ENCODE peak calls at places on chromosomes 13 and 19, in nine cellular contexts. One of them, this sample, is unnamed.

GRCh38 chr13:113664751-113665581 is 2.1 kb upstream of the GRK1 start:
- DNase-seq in GM20000: no peak
- DNase-seq in Calu3: no peak
- DNase-seq in heart left ventricle: peak
- DNase-seq in adrenal gland: peak
- DNase-seq in thoracic aorta: no peak
- DNase-seq in neural crest cell: peak
- DNase-seq in fibroblast of pulmonary artery: no peak
- DNase-seq in mesothelial cell of epicardium: peak
- DNase-seq in this sample: no peak

GRCh38 chr19:19064098-19064722 is 416 bp downstream of the SLC25A42 start:
- DNase-seq in GM20000: no peak
- DNase-seq in Calu3: no peak
- DNase-seq in heart left ventricle: no peak
- DNase-seq in adrenal gland: no peak
- DNase-seq in thoracic aorta: no peak
- DNase-seq in neural crest cell: no peak
- DNase-seq in fibroblast of pulmonary artery: no peak
- DNase-seq in mesothelial cell of epicardium: no peak
- DNase-seq in this sample: peak

GRCh38 chr13:52048516-52048915 is 24.0 kb downstream of the UTP14C start:
- DNase-seq in GM20000: no peak
- DNase-seq in Calu3: no peak
- DNase-seq in heart left ventricle: no peak
- DNase-seq in adrenal gland: no peak
- DNase-seq in thoracic aorta: no peak
- DNase-seq in neural crest cell: no peak
- DNase-seq in fibroblast of pulmonary artery: peak
- DNase-seq in mesothelial cell of epicardium: no peak
- DNase-seq in this sample: no peak

GRCh38 chr19:15101479-15102082 is 5.6 kb upstream of the SYDE1 start:
- DNase-seq in GM20000: peak
- DNase-seq in Calu3: peak
- DNase-seq in heart left ventricle: no peak
- DNase-seq in adrenal gland: peak
- DNase-seq in thoracic aorta: no peak
- DNase-seq in neural crest cell: peak
- DNase-seq in fibroblast of pulmonary artery: peak
- DNase-seq in mesothelial cell of epicardium: no peak
- DNase-seq in this sample: peak

GRCh38 chr13:35817642-35818576 is 313.3 kb downstream of the DCLK1 start:
- DNase-seq in GM20000: no peak
- DNase-seq in Calu3: no peak
- DNase-seq in heart left ventricle: no peak
- DNase-seq in adrenal gland: no peak
- DNase-seq in thoracic aorta: no peak
- DNase-seq in neural crest cell: no peak
- DNase-seq in fibroblast of pulmonary artery: no peak
- DNase-seq in mesothelial cell of epicardium: no peak
- DNase-seq in this sample: no peak

GRCh38 chr13:22107549-22107948 is 436.7 kb downstream of the FGF9 start:
- DNase-seq in GM20000: no peak
- DNase-seq in Calu3: peak
- DNase-seq in heart left ventricle: no peak
- DNase-seq in adrenal gland: no peak
- DNase-seq in thoracic aorta: no peak
- DNase-seq in neural crest cell: no peak
- DNase-seq in fibroblast of pulmonary artery: no peak
- DNase-seq in mesothelial cell of epicardium: no peak
- DNase-seq in this sample: no peak

GRCh38 chr13:39527961-39528720 is 74.9 kb downstream of the LHFPL6 start:
- DNase-seq in GM20000: no peak
- DNase-seq in Calu3: no peak
- DNase-seq in heart left ventricle: no peak
- DNase-seq in adrenal gland: peak
- DNase-seq in thoracic aorta: no peak
- DNase-seq in neural crest cell: no peak
- DNase-seq in fibroblast of pulmonary artery: peak
- DNase-seq in mesothelial cell of epicardium: no peak
- DNase-seq in this sample: no peak

GRCh38 chr19:29678484-29679106 is 13.3 kb downstream of the PLEKHF1 start:
- DNase-seq in GM20000: no peak
- DNase-seq in Calu3: no peak
- DNase-seq in heart left ventricle: peak
- DNase-seq in adrenal gland: peak
- DNase-seq in thoracic aorta: no peak
- DNase-seq in neural crest cell: no peak
- DNase-seq in fibroblast of pulmonary artery: no peak
- DNase-seq in mesothelial cell of epicardium: no peak
- DNase-seq in this sample: no peak

GRCh38 chr13:67935655-67936054 is 705.5 kb upstream of the PCDH9 start:
- DNase-seq in GM20000: no peak
- DNase-seq in Calu3: no peak
- DNase-seq in heart left ventricle: no peak
- DNase-seq in adrenal gland: no peak
- DNase-seq in thoracic aorta: no peak
- DNase-seq in neural crest cell: no peak
- DNase-seq in fibroblast of pulmonary artery: no peak
- DNase-seq in mesothelial cell of epicardium: no peak
- DNase-seq in this sample: no peak

GRCh38 chr13:74661851-74662250 is 527.6 kb upstream of the KLF12 start:
- DNase-seq in GM20000: no peak
- DNase-seq in Calu3: no peak
- DNase-seq in heart left ventricle: no peak
- DNase-seq in adrenal gland: no peak
- DNase-seq in thoracic aorta: no peak
- DNase-seq in neural crest cell: no peak
- DNase-seq in fibroblast of pulmonary artery: no peak
- DNase-seq in mesothelial cell of epicardium: no peak
- DNase-seq in this sample: no peak

GRCh38 chr19:46606019-46606418 is 4.9 kb downstream of the CALM3 start:
- DNase-seq in GM20000: no peak
- DNase-seq in Calu3: no peak
- DNase-seq in heart left ventricle: peak
- DNase-seq in adrenal gland: no peak
- DNase-seq in thoracic aorta: no peak
- DNase-seq in neural crest cell: no peak
- DNase-seq in fibroblast of pulmonary artery: no peak
- DNase-seq in mesothelial cell of epicardium: no peak
- DNase-seq in this sample: no peak

GRCh38 chr19:30536975-30537374 is 164.8 kb downstream of the ZNF536 start:
- DNase-seq in GM20000: no peak
- DNase-seq in Calu3: no peak
- DNase-seq in heart left ventricle: no peak
- DNase-seq in adrenal gland: no peak
- DNase-seq in thoracic aorta: no peak
- DNase-seq in neural crest cell: no peak
- DNase-seq in fibroblast of pulmonary artery: no peak
- DNase-seq in mesothelial cell of epicardium: no peak
- DNase-seq in this sample: no peak

GRCh38 chr19:1384085-1384462 is 367 bp downstream of the NDUFS7 start:
- DNase-seq in GM20000: no peak
- DNase-seq in Calu3: no peak
- DNase-seq in heart left ventricle: no peak
- DNase-seq in adrenal gland: no peak
- DNase-seq in thoracic aorta: no peak
- DNase-seq in neural crest cell: no peak
- DNase-seq in fibroblast of pulmonary artery: no peak
- DNase-seq in mesothelial cell of epicardium: no peak
- DNase-seq in this sample: no peak

DNA sequence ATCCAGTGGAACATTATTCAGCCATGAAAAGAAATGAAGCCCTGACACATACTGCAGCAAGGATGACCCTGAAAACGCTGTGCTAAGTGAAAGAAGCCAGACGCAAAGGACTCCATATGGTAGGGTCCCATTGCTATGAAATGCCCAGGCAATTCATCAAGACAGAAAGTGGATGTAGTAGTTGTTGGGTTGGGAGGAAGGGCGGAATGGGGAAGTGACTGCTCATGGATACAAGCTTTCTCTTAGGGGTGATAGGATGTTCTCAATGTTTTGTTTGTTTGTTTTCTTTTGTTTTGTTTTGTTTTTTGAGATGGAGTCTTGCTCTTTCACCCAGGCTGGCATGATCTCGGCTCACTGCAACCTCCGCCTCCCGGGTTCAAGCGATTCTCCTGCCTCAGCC is 11.1 kb upstream of the CEACAM16 start:
- DNase-seq in GM20000: no peak
- DNase-seq in Calu3: no peak
- DNase-seq in heart left ventricle: no peak
- DNase-seq in adrenal gland: no peak
- DNase-seq in thoracic aorta: no peak
- DNase-seq in neural crest cell: no peak
- DNase-seq in fibroblast of pulmonary artery: no peak
- DNase-seq in mesothelial cell of epicardium: no peak
- DNase-seq in this sample: no peak
- TF ChIP-seq CTCF in GM20000: no peak
- TF ChIP-seq CTCF in Calu3: no peak
- TF ChIP-seq CTCF in heart left ventricle: no peak
- TF ChIP-seq CTCF in adrenal gland: no peak
- TF ChIP-seq CTCF in thoracic aorta: no peak
- TF ChIP-seq CTCF in neural crest cell: no peak
- TF ChIP-seq CTCF in fibroblast of pulmonary artery: no peak
- TF ChIP-seq CTCF in mesothelial cell of epicardium: no peak
- TF ChIP-seq CTCF in this sample: no peak

DNA sequence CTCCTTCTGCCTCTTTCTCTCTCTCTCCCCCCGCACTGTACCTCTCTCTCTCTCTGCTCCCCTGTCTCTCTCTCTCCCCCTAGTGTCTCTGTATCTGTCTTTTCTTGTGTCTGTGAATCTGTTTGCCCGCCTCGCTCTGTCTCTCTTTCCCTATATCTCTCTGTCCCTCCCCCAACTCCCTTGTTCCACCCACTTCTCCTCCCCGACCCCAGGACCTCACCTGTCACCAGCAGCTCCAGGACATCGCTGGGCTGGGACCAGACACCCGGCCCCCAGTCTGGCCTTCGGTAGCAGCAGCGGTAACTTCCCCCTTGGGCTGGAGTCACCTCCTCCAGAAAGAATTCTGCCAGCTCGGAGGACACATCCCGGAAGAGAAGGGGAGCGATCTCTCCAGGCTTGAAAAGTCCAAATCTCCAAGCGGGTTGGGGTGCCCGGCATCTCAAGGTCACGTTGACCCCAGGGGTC is 3.9 kb downstream of the OSCAR start:
- DNase-seq in GM20000: peak
- DNase-seq in Calu3: peak
- DNase-seq in heart left ventricle: no peak
- DNase-seq in adrenal gland: no peak
- DNase-seq in thoracic aorta: no peak
- DNase-seq in neural crest cell: no peak
- DNase-seq in fibroblast of pulmonary artery: peak
- DNase-seq in mesothelial cell of epicardium: no peak
- DNase-seq in this sample: no peak
- TF ChIP-seq CTCF in GM20000: peak
- TF ChIP-seq CTCF in Calu3: no peak
- TF ChIP-seq CTCF in heart left ventricle: no peak
- TF ChIP-seq CTCF in adrenal gland: no peak
- TF ChIP-seq CTCF in thoracic aorta: no peak
- TF ChIP-seq CTCF in neural crest cell: no peak
- TF ChIP-seq CTCF in fibroblast of pulmonary artery: peak
- TF ChIP-seq CTCF in mesothelial cell of epicardium: no peak
- TF ChIP-seq CTCF in this sample: no peak

GRCh38 chr19:8601796-8602195 is 8.7 kb downstream of the ADAMTS10 start:
- DNase-seq in GM20000: no peak
- DNase-seq in Calu3: no peak
- DNase-seq in heart left ventricle: no peak
- DNase-seq in adrenal gland: no peak
- DNase-seq in thoracic aorta: no peak
- DNase-seq in neural crest cell: no peak
- DNase-seq in fibroblast of pulmonary artery: no peak
- DNase-seq in mesothelial cell of epicardium: no peak
- DNase-seq in this sample: no peak

GRCh38 chr19:8596168-8596567 is 14.3 kb downstream of the ADAMTS10 start:
- DNase-seq in GM20000: no peak
- DNase-seq in Calu3: no peak
- DNase-seq in heart left ventricle: no peak
- DNase-seq in adrenal gland: no peak
- DNase-seq in thoracic aorta: no peak
- DNase-seq in neural crest cell: no peak
- DNase-seq in fibroblast of pulmonary artery: no peak
- DNase-seq in mesothelial cell of epicardium: no peak
- DNase-seq in this sample: no peak

GRCh38 chr19:8605514-8605913 is 5.0 kb downstream of the ADAMTS10 start:
- DNase-seq in GM20000: no peak
- DNase-seq in Calu3: no peak
- DNase-seq in heart left ventricle: no peak
- DNase-seq in adrenal gland: no peak
- DNase-seq in thoracic aorta: no peak
- DNase-seq in neural crest cell: no peak
- DNase-seq in fibroblast of pulmonary artery: no peak
- DNase-seq in mesothelial cell of epicardium: no peak
- DNase-seq in this sample: no peak

GRCh38 chr19:8600064-8600463 is 10.5 kb downstream of the ADAMTS10 start:
- DNase-seq in GM20000: no peak
- DNase-seq in Calu3: no peak
- DNase-seq in heart left ventricle: no peak
- DNase-seq in adrenal gland: no peak
- DNase-seq in thoracic aorta: no peak
- DNase-seq in neural crest cell: no peak
- DNase-seq in fibroblast of pulmonary artery: no peak
- DNase-seq in mesothelial cell of epicardium: no peak
- DNase-seq in this sample: no peak

DNA sequence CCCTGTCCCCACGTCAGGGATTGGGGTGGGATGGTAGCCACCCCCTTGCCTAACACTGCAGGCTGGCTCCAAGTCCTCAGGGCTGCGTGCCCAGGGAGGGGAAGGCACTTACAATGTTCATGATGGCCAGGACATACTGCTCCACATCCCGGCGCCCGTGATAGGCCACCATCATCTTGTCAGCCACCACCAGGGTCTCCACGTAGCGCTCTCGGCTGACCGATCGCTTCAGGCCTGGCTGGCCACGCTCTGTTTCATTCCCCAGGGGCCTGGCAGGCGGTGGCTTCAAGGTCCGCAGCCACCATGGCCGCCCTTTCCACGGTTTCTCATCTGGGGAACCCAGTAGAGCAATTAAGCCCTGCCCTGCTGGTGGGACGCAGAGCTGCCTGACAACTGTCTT is 9.7 kb downstream of the ADAMTS10 start:
- DNase-seq in GM20000: no peak
- DNase-seq in Calu3: no peak
- DNase-seq in heart left ventricle: no peak
- DNase-seq in adrenal gland: no peak
- DNase-seq in thoracic aorta: no peak
- DNase-seq in neural crest cell: no peak
- DNase-seq in fibroblast of pulmonary artery: no peak
- DNase-seq in mesothelial cell of epicardium: no peak
- DNase-seq in this sample: no peak
- TF ChIP-seq CTCF in GM20000: no peak
- TF ChIP-seq CTCF in Calu3: no peak
- TF ChIP-seq CTCF in heart left ventricle: no peak
- TF ChIP-seq CTCF in adrenal gland: no peak
- TF ChIP-seq CTCF in thoracic aorta: no peak
- TF ChIP-seq CTCF in neural crest cell: no peak
- TF ChIP-seq CTCF in fibroblast of pulmonary artery: no peak
- TF ChIP-seq CTCF in mesothelial cell of epicardium: no peak
- TF ChIP-seq CTCF in this sample: no peak

DNA sequence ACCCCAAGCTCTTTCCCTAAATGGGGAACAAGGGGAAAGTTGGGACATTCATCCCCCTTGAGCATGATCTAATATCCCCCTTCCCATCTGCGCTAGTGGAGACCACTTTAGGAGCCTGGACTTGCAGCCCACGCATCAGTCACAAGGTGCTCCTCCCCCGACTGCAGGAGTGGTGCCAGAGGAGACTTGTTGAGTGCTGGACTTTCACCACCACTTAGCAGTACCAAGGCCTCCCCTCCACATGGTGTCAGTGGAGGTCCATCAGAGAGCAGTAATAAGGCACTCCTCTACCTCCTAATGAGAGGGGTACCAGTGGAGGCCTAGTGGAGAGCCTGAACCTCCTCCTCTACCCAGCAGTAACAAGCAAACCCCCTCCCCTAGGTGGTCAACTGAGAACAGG is 22.5 kb downstream of the CAB39L start:
- DNase-seq in GM20000: peak
- DNase-seq in Calu3: peak
- DNase-seq in heart left ventricle: no peak
- DNase-seq in adrenal gland: no peak
- DNase-seq in thoracic aorta: no peak
- DNase-seq in neural crest cell: no peak
- DNase-seq in fibroblast of pulmonary artery: peak
- DNase-seq in mesothelial cell of epicardium: no peak
- DNase-seq in this sample: peak
- TF ChIP-seq CTCF in GM20000: no peak
- TF ChIP-seq CTCF in Calu3: no peak
- TF ChIP-seq CTCF in heart left ventricle: no peak
- TF ChIP-seq CTCF in adrenal gland: no peak
- TF ChIP-seq CTCF in thoracic aorta: no peak
- TF ChIP-seq CTCF in neural crest cell: peak
- TF ChIP-seq CTCF in fibroblast of pulmonary artery: peak
- TF ChIP-seq CTCF in mesothelial cell of epicardium: no peak
- TF ChIP-seq CTCF in this sample: no peak